ENCODE peak calls at places on chromosome 14, in seven cellular contexts. M is ovary, B is adrenal gland, T is PC-3, C is A549, H is pancreas, R is DND-41. G is an unnamed sample.

GRCh38 chr14:58501214-58501816 is 73.8 kb downstream of the KIAA0586 start:
- DNase-seq in M (peak), B (peak), T (peak), C (peak), H (no peak), R (peak), G (no peak)

GRCh38 chr14:88164906-88165534 is 158.0 kb downstream of the KCNK10 start:
- DNase-seq in M (no peak), B (no peak), T (no peak), C (no peak), H (no peak), R (peak), G (no peak)

GRCh38 chr14:74671789-74672188 is 41.1 kb downstream of the AREL1 start:
- DNase-seq in M (no peak), B (no peak), T (peak), C (no peak), H (no peak), R (no peak), G (no peak)

GRCh38 chr14:103551338-103551762 is 11.1 kb downstream of the BAG5 start:
- DNase-seq in M (peak), B (no peak), T (no peak), C (no peak), H (peak), R (no peak), G (peak)

GRCh38 chr14:101843665-101844064 is 82.2 kb downstream of the PPP2R5C start:
- DNase-seq in M (no peak), B (no peak), T (peak), C (no peak), H (no peak), R (peak), G (no peak)

GRCh38 chr14:99601301-99601945 is 2.6 kb downstream of the CCDC85C start:
- DNase-seq in M (no peak), B (peak), T (peak), C (no peak), H (no peak), R (no peak), G (peak)

GRCh38 chr14:72636871-72637270 is 257.0 kb downstream of the DPF3 start:
- DNase-seq in M (no peak), B (no peak), T (peak), C (no peak), H (no peak), R (no peak), G (no peak)

GRCh38 chr14:34219661-34220060 is 242.4 kb downstream of the SPTSSA start:
- DNase-seq in M (no peak), B (no peak), T (peak), C (no peak), H (no peak), R (no peak), G (no peak)

GRCh38 chr14:81435048-81435577 is 35.0 kb upstream of the STON2 start:
- DNase-seq in M (no peak), B (no peak), T (no peak), C (no peak), H (no peak), R (no peak), G (no peak)

GRCh38 chr14:80959448-80960006 is 4.1 kb downstream of the TSHR start:
- DNase-seq in M (no peak), B (peak), T (no peak), C (no peak), H (no peak), R (peak), G (peak)

GRCh38 chr14:95185452-95186392 is 28.4 kb upstream of the DICER1 start:
- DNase-seq in M (peak), B (peak), T (no peak), C (no peak), H (no peak), R (no peak), G (peak)

GRCh38 chr14:44895716-44896115 is 66.0 kb downstream of the KLHL28 start:
- DNase-seq in M (no peak), B (no peak), T (peak), C (no peak), H (no peak), R (no peak), G (no peak)

GRCh38 chr14:97332591-97332984 is 535.4 kb downstream of the VRK1 start:
- DNase-seq in M (no peak), B (no peak), T (no peak), C (no peak), H (no peak), R (no peak), G (no peak)

GRCh38 chr14:44833376-44833775 is 128.4 kb downstream of the KLHL28 start:
- DNase-seq in M (no peak), B (no peak), T (peak), C (peak), H (no peak), R (no peak), G (no peak)

GRCh38 chr14:99883866-99884650 is 90.8 kb downstream of the EML1 start:
- DNase-seq in M (no peak), B (no peak), T (no peak), C (no peak), H (no peak), R (no peak), G (no peak)

GRCh38 chr14:100407376-100408102 is 84.4 kb downstream of the SLC25A47 start:
- DNase-seq in M (no peak), B (no peak), T (no peak), C (no peak), H (no peak), R (peak), G (no peak)

GRCh38 chr14:56902413-56902812 is 92.1 kb upstream of the OTX2 start:
- DNase-seq in M (no peak), B (no peak), T (no peak), C (no peak), H (no peak), R (no peak), G (no peak)

GRCh38 chr14:77760381-77761204 is at the start of gene SNW1:
- DNase-seq in M (peak), B (peak), T (peak), C (peak), H (peak), R (peak), G (peak)

GRCh38 chr14:102020058-102020971 is 55.9 kb downstream of the DYNC1H1 start:
- DNase-seq in M (no peak), B (no peak), T (peak), C (no peak), H (no peak), R (peak), G (no peak)

GRCh38 chr14:50353126-50353525 is 41.0 kb downstream of the DMAC2L start:
- DNase-seq in M (no peak), B (no peak), T (no peak), C (no peak), H (no peak), R (no peak), G (no peak)

GRCh38 chr14:80426686-80427085 is 215.4 kb upstream of the DIO2 start:
- DNase-seq in M (no peak), B (no peak), T (peak), C (no peak), H (no peak), R (no peak), G (no peak)

DNA sequence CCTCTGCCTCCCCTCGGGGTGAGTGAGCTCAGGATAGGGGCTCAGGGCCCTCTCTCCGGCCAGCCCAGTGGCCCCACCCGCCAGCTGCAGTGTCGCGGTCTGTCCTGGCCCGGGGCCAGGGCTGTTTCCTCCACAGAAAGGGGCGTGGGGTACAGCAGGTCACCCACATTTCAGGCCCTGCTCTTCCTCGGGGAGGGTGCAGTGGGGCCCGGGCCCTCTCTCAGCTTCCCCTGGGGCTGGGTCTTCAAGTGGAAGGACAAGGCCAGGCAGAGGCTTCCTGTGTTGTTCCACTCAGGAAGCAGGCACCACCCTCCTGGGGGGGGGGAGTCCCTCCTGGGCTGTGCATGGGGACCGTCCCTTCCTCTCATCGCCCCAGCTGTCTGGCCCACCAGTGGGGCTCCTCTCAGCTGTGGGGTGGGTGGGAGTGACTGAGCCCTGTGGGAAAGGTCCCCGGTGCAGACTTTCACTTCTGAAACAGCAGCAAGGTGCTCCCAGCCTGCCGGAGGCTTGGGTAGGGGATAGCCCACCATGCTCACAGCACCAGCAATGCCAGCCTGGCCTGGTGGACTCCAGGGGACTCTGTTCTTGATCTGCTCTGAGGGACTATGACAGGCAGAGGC is 3.7 kb downstream of the GPR132 start:
- DNase-seq in M (no peak), B (peak), T (no peak), C (no peak), H (peak), R (no peak), G (peak)
- H3K27ac ChIP-seq in M (no peak), B (no peak), T (no peak), C (no peak), H (peak), R (no peak), G (peak)

GRCh38 chr14:105184461-105184860 is 3.3 kb upstream of the NUDT14 start:
- DNase-seq in M (no peak), B (no peak), T (no peak), C (no peak), H (no peak), R (no peak), G (no peak)

GRCh38 chr14:105180598-105181528 is at the start of gene NUDT14:
- DNase-seq in M (peak), B (peak), T (peak), C (peak), H (peak), R (peak), G (peak)

GRCh38 chr14:105179191-105179590 is 1.9 kb downstream of the NUDT14 start:
- DNase-seq in M (no peak), B (no peak), T (no peak), C (no peak), H (no peak), R (no peak), G (no peak)

GRCh38 chr14:105182296-105183020 is 1.3 kb upstream of the NUDT14 start:
- DNase-seq in M (no peak), B (no peak), T (no peak), C (no peak), H (no peak), R (no peak), G (no peak)

GRCh38 chr14:105181542-105182295 is 607 bp upstream of the NUDT14 start:
- DNase-seq in M (no peak), B (no peak), T (no peak), C (no peak), H (no peak), R (no peak), G (no peak)
- H3K27ac ChIP-seq in M (no peak), B (no peak), T (no peak), C (peak), H (no peak), R (no peak), G (no peak)

DNA sequence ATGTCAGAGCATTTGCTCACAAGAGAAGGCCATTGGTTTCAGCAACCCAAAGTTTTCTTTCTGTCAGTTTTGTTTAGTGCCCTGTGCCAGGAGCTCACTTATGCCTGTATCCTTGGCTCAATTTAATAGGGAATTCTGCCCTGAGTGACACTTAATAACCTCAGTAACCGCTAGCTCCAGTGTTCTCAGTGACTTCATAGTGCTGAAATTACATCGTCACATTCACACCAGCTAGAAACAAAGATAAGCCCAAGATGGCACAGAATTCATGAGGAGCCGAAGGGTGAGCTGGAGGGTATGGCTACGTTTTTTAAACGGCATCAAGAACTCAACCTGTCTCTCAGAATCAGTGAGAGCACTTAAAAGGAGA is 37.1 kb downstream of the PTGER2 start:
- DNase-seq in M (no peak), B (no peak), T (no peak), C (no peak), H (no peak), R (no peak), G (no peak)
- H3K27ac ChIP-seq in M (no peak), B (no peak), T (peak), C (peak), H (no peak), R (peak), G (no peak)

DNA sequence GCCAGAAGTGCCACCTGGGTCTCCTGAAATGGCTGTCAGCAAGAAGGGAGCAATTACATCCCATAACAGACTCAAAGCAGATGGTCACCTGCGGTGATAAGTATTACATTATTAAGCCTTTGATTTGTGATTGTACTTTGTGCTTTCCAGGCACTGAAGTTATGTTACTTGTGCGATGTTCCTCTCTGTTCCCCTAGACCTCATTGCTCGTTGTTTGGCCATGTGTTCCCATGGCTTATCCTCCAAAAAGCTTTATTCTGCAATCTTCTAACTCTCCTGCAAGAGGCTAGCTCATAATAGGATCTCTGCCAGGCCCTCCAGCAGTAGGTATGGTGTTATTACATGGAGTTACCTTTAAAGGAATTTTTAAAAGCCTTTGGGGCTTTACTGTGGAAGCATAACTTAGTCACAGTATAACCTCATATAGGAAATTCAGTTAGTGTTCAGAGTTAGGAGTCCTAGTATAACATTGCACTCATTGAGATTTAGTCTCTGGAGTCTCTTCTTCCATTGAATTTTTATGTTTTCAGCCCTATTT is 292.2 kb downstream of the RAD51B start:
- DNase-seq in M (no peak), B (no peak), T (peak), C (no peak), H (no peak), R (peak), G (no peak)
- H3K27ac ChIP-seq in M (no peak), B (no peak), T (no peak), C (peak), H (no peak), R (peak), G (no peak)

GRCh38 chr14:105248368-105249174 is at the start of gene BTBD6:
- DNase-seq in M (peak), B (peak), T (peak), C (peak), H (peak), R (peak), G (peak)

GRCh38 chr14:105249175-105250007 is 1.1 kb downstream of the BTBD6 start:
- DNase-seq in M (peak), B (peak), T (peak), C (no peak), H (peak), R (no peak), G (no peak)

GRCh38 chr14:105244334-105244733 is 4.0 kb upstream of the BTBD6 start:
- DNase-seq in M (no peak), B (no peak), T (no peak), C (no peak), H (no peak), R (no peak), G (no peak)

GRCh38 chr14:105247715-105248367 is 492 bp upstream of the BTBD6 start:
- DNase-seq in M (no peak), B (no peak), T (no peak), C (no peak), H (peak), R (no peak), G (peak)

GRCh38 chr14:105247026-105247425 is 1.3 kb upstream of the BTBD6 start:
- DNase-seq in M (no peak), B (no peak), T (no peak), C (no peak), H (no peak), R (no peak), G (no peak)
- H3K27ac ChIP-seq in M (no peak), B (no peak), T (no peak), C (no peak), H (no peak), R (no peak), G (no peak)

GRCh38 chr14:93148979-93149378 is 33.3 kb upstream of the ITPK1 start:
- DNase-seq in M (no peak), B (no peak), T (no peak), C (no peak), H (no peak), R (no peak), G (no peak)

GRCh38 chr14:93137864-93138263 is 22.1 kb upstream of the ITPK1 start:
- DNase-seq in M (peak), B (peak), T (peak), C (no peak), H (peak), R (no peak), G (peak)

GRCh38 chr14:93146119-93146518 is 30.4 kb upstream of the ITPK1 start:
- DNase-seq in M (no peak), B (no peak), T (no peak), C (no peak), H (no peak), R (no peak), G (no peak)

GRCh38 chr14:93142854-93143652 is 27.3 kb upstream of the ITPK1 start:
- DNase-seq in M (no peak), B (no peak), T (no peak), C (no peak), H (no peak), R (no peak), G (no peak)
- H3K27ac ChIP-seq in M (no peak), B (no peak), T (no peak), C (no peak), H (no peak), R (no peak), G (no peak)

DNA sequence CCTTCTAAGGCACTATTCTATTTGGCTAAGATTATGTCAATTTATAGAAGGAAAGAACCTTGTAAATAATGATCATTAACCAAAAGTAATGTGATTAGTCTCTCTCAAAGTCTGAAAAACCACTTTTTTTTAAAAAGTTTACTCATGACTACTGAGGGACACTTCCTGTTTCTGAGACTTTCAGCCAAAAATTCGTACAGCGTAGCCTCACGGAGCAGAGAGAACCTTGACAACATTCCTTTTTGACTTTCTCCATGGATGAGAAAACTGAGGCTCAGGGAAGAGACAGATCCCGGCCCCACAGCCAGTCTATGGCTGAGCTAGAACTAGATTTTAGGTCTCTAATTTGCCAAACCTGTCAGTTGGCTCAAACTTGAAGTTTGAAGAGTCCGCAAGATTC is 68.2 kb downstream of the DAD1 start:
- DNase-seq in M (no peak), B (no peak), T (no peak), C (no peak), H (no peak), R (no peak), G (no peak)
- H3K27ac ChIP-seq in M (no peak), B (no peak), T (no peak), C (no peak), H (no peak), R (no peak), G (no peak)

GRCh38 chr14:55065411-55065810 is 14.0 kb downstream of the MAPK1IP1L start:
- DNase-seq in M (no peak), B (no peak), T (no peak), C (no peak), H (no peak), R (no peak), G (no peak)
- H3K27ac ChIP-seq in M (no peak), B (no peak), T (no peak), C (no peak), H (no peak), R (no peak), G (no peak)

DNA sequence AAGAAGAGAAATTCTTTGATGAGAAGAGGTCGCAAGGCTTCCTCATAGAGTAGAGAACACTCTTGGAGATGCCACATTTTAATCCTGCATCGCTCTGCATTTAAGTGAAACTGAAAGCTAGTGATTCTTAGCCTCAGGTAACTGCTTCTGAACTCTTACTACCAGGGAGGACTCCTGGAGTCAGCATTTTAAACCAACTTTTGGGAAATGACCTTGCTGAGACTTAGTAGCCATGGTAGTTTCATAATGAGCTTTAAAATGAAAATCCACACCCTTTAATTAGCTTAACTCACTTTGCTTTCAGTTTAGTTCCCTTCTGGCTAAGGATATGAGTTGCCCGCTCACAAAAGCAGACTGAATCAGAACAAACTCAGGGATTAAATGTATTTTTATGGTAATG is 80.3 kb downstream of the SYNE2 start:
- DNase-seq in M (no peak), B (no peak), T (no peak), C (no peak), H (no peak), R (no peak), G (no peak)
- H3K27ac ChIP-seq in M (no peak), B (no peak), T (no peak), C (no peak), H (no peak), R (no peak), G (peak)

GRCh38 chr14:23067847-23068791 is 10.8 kb upstream of the CDH24 start:
- DNase-seq in M (no peak), B (no peak), T (no peak), C (no peak), H (no peak), R (no peak), G (no peak)

GRCh38 chr14:23068792-23069412 is 11.6 kb upstream of the CDH24 start:
- DNase-seq in M (peak), B (peak), T (peak), C (peak), H (no peak), R (peak), G (peak)

GRCh38 chr14:23070262-23071129 is 13.2 kb upstream of the CDH24 start:
- DNase-seq in M (no peak), B (no peak), T (no peak), C (no peak), H (no peak), R (no peak), G (no peak)

GRCh38 chr14:23071244-23071974 is 14.1 kb upstream of the CDH24 start:
- DNase-seq in M (peak), B (peak), T (peak), C (peak), H (peak), R (peak), G (peak)

DNA sequence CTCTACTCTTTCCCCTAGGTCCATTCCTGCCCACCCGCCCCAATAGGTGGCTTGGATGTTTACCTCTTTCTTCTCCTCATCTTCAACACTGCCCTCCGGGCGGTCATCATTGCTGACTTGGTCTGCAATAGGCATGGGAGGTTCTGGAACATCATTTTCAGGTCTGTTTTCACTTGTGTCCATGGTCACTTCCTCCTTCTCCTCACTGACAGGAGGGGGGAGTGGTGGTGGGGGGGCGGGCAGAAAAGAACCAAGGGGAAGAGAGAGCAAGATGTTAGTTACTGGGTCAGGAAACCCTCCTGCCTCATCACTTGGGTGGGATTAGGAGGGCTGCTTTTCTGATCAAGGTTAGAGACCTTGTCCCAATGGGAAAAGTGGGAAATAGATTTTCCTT is 12.1 kb upstream of the CDH24 start:
- DNase-seq in M (no peak), B (no peak), T (no peak), C (no peak), H (no peak), R (no peak), G (no peak)
- H3K27ac ChIP-seq in M (no peak), B (no peak), T (no peak), C (peak), H (no peak), R (peak), G (no peak)